ENCODE peak calls at places on chromosome 10, in four cellular contexts. O is erythroblast, J is NB4, N is right lobe of liver. A is an unnamed sample.

GRCh38 chr10:112842832-112843360 is 107.2 kb upstream of the TCF7L2 start:
- DNase-seq in O (no peak), J (peak; percentile 33), N (peak; percentile 81), A (no peak)

GRCh38 chr10:63430091-63430998 is 35.4 kb downstream of the JMJD1C start:
- DNase-seq in O (no peak), J (no peak), N (no peak), A (no peak)

GRCh38 chr10:52883996-52884871 is 111.7 kb upstream of the MBL2 start:
- DNase-seq in O (peak; percentile 53), J (peak; percentile 73), N (peak; percentile 51), A (peak; percentile 56)

GRCh38 chr10:25105753-25106260 is 69.0 kb upstream of the GPR158 start:
- DNase-seq in O (no peak), J (no peak), N (no peak), A (no peak)

GRCh38 chr10:70034252-70034651 is 18.4 kb upstream of the MACROH2A2 start:
- DNase-seq in O (no peak), J (no peak), N (no peak), A (peak; percentile 51)

GRCh38 chr10:106043833-106044232 is 1120.7 kb downstream of the SORCS1 start:
- DNase-seq in O (no peak), J (no peak), N (no peak), A (no peak)

GRCh38 chr10:92124524-92125168 is 166.2 kb downstream of the CPEB3 start:
- DNase-seq in O (no peak), J (peak; percentile 16), N (peak; percentile 78), A (no peak)

GRCh38 chr10:48215983-48216505 is 58.5 kb downstream of the FRMPD2 start:
- DNase-seq in O (no peak), J (no peak), N (no peak), A (no peak)

GRCh38 chr10:71404510-71405295 is 8.0 kb downstream of the CDH23 start:
- DNase-seq in O (no peak), J (no peak), N (no peak), A (no peak)

GRCh38 chr10:3761916-3762708 is 22.9 kb downstream of the KLF6 start:
- DNase-seq in O (no peak), J (no peak), N (peak; percentile 27), A (no peak)

GRCh38 chr10:4138146-4138721 is 353.2 kb upstream of the KLF6 start:
- DNase-seq in O (no peak), J (no peak), N (no peak), A (no peak)

GRCh38 chr10:18313146-18313542 is 172.9 kb downstream of the CACNB2 start:
- DNase-seq in O (no peak), J (no peak), N (no peak), A (peak; percentile 31)

GRCh38 chr10:127374074-127374680 is 174.9 kb upstream of the NPS start:
- DNase-seq in O (no peak), J (no peak), N (no peak), A (no peak)

GRCh38 chr10:48774416-48775205 is 89.9 kb downstream of the WDFY4 start:
- DNase-seq in O (no peak), J (no peak), N (peak; percentile 44), A (no peak)

GRCh38 chr10:79084012-79084971 is 15.5 kb downstream of the ZMIZ1 start:
- DNase-seq in O (peak; percentile 60), J (peak; percentile 90), N (peak; percentile 92), A (peak; percentile 82)

GRCh38 chr10:124339951-124340760 is 78.6 kb downstream of the OAT start:
- DNase-seq in O (no peak), J (no peak), N (peak; percentile 31), A (peak; percentile 21)

GRCh38 chr10:86113501-86113900 is 253.1 kb downstream of the GRID1 start:
- DNase-seq in O (no peak), J (no peak), N (no peak), A (no peak)

GRCh38 chr10:3639546-3639945 is 145.5 kb downstream of the KLF6 start:
- DNase-seq in O (no peak), J (no peak), N (no peak), A (no peak)

GRCh38 chr10:61628875-61629513 is 33.7 kb upstream of the CABCOCO1 start:
- DNase-seq in O (no peak), J (no peak), N (no peak), A (no peak)

GRCh38 chr10:60848126-60848525 is 69.8 kb downstream of the CDK1 start:
- DNase-seq in O (no peak), J (no peak), N (no peak), A (peak; percentile 36)

GRCh38 chr10:129894721-129895120 is 69.4 kb downstream of the EBF3 start:
- DNase-seq in O (no peak), J (peak; percentile 28), N (no peak), A (no peak)

GRCh38 chr10:60856405-60856804 is 78.1 kb downstream of the CDK1 start:
- DNase-seq in O (no peak), J (no peak), N (no peak), A (no peak)

GRCh38 chr10:71193516-71193915 is 18.9 kb upstream of the UNC5B start:
- DNase-seq in O (no peak), J (no peak), N (no peak), A (no peak)

GRCh38 chr10:126674741-126675515 is 4.4 kb upstream of the C10orf90 start:
- DNase-seq in O (no peak), J (no peak), N (no peak), A (no peak)

GRCh38 chr10:14396441-14397048 is 65.8 kb upstream of the FRMD4A start:
- DNase-seq in O (no peak), J (no peak), N (no peak), A (no peak)

GRCh38 chr10:79063661-79064490 is 4.9 kb upstream of the ZMIZ1 start:
- DNase-seq in O (no peak), J (no peak), N (no peak), A (no peak)

GRCh38 chr10:97332586-97333350 is 1.8 kb downstream of the FRAT2 start:
- DNase-seq in O (peak; percentile 48), J (peak; percentile 74), N (peak; percentile 80), A (peak; percentile 80)

GRCh38 chr10:84237199-84238051 is 3.9 kb downstream of the LRIT1 start:
- DNase-seq in O (peak; percentile 19), J (no peak), N (no peak), A (peak; percentile 45)

GRCh38 chr10:62817120-62817762 is 1.1 kb upstream of the EGR2 start:
- DNase-seq in O (peak; percentile 56), J (peak; percentile 67), N (peak; percentile 68), A (peak; percentile 50)

GRCh38 chr10:131478398-131478989 is 167.0 kb upstream of the TCERG1L start:
- DNase-seq in O (no peak), J (no peak), N (peak; percentile 78), A (no peak)

GRCh38 chr10:33154590-33154989 is 179.9 kb downstream of the NRP1 start:
- DNase-seq in O (no peak), J (no peak), N (no peak), A (no peak)

GRCh38 chr10:44897049-44897448 is 14.1 kb upstream of the TMEM72 start:
- DNase-seq in O (peak; percentile 15), J (no peak), N (no peak), A (no peak)

GRCh38 chr10:109698121-109698520 is 225.2 kb downstream of the XPNPEP1 start:
- DNase-seq in O (no peak), J (no peak), N (no peak), A (no peak)

GRCh38 chr10:76205361-76205760 is 773.9 kb downstream of the LRMDA start:
- DNase-seq in O (no peak), J (no peak), N (no peak), A (no peak)

GRCh38 chr10:48523212-48523819 is 81.6 kb downstream of the ARHGAP22 start:
- DNase-seq in O (peak; percentile 25), J (no peak), N (peak; percentile 46), A (peak; percentile 71)

GRCh38 chr10:81248846-81249245 is 626.1 kb upstream of the NRG3 start:
- DNase-seq in O (no peak), J (no peak), N (no peak), A (no peak)

GRCh38 chr10:3119796-3120459 is 52.6 kb downstream of the PFKP start:
- DNase-seq in O (peak; percentile 24), J (peak; percentile 21), N (no peak), A (no peak)

DNA sequence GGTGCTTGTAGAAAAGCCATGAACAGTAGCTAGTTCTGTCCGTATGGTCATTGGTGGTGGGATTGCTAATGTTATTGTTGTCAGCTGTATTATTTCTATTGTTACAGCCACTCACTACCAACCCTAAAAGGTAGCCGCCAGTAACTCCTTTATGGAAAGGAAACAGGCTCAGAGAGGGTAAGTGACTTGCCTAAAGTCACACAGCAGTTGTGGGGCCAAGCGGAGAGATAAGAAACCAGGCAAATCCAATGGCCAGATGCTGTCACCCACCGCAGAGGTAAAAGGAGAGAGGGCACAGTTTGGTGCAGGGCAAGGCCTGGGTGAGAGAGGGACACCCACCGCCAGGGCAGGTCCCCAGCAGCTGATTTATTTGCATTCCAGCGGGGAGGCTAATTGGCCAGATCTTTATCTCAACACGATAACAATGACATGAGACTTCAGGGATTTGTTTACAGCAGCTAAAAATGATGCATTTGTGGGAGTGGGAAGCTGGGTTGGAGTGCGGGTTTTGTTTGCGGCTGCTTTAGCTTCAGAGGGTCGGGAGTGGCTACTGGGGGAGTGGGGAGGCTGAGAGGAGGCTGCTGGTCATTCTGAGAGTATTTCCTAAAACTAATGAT is 8.6 kb upstream of the NKX2-3 start:
- DNase-seq in O (no peak), J (no peak), N (no peak), A (no peak)
- TF ChIP-seq POLR2A in O (no peak), J (no peak), N (no peak), A (no peak)

DNA sequence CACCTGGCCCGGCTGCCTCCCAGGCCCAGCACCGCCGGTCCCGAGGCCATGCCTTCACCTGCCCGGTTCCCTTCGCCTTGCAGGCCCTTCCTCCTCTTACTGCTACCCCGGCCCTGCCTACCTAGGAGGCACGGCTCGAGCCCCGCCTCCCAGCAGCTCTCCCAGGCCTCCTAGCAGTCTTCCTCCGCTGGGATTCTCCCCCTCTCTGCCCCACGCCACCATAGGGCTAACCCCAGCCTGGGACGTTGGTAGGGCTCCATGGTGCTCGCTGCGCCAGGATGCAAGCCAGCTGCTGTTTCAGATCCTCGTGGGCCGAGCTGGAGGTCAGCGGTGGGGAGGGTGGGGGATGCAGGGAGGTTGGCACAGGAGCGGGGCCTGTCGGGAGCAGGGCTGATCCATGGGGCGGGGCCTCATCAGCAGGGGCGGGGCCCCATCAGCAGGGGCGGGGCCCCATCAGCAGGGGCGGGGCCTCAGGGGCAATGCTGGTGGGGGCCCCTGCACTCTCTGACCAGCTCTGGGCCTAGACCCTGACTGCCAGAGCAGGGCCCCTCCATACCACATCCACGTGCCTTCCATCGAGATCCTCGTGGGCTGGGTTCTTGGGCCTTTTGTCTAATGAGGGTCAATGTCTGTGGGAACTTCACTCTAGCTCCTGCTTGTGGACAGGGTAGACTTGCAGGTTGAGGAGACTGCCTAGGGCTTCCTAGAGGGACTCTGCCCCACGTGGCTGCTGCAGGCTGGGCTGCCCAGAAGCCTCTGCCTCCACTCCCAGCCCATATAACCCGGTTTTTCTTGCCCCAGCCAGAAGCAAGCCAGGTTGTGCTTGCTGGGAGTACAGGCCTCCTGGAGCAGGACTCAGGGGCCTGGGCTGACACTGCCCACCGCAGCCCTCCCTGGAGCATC is 63.1 kb downstream of the RASGEF1A start:
- DNase-seq in O (peak; percentile 55), J (peak; percentile 36), N (peak; percentile 44), A (peak; percentile 48)
- TF ChIP-seq POLR2A in O (no peak), J (no peak), N (no peak), A (no peak)

GRCh38 chr10:13294156-13294555 is 5.7 kb downstream of the PHYH start:
- DNase-seq in O (no peak), J (no peak), N (no peak), A (no peak)
- TF ChIP-seq POLR2A in O (no peak), J (no peak), N (no peak), A (no peak)

GRCh38 chr10:11757820-11758463 is 15.8 kb downstream of the ECHDC3 start:
- DNase-seq in O (peak; percentile 84), J (peak; percentile 76), N (peak; percentile 90), A (peak; percentile 91)
- TF ChIP-seq POLR2A in O (no peak), J (no peak), N (no peak), A (no peak)